ENCODE peak calls at places on chromosome 19, in eight cellular contexts. One of them, this sample, is unnamed.

GRCh38 chr19:44499559-44499958 is 763 bp downstream of the ZNF180 start:
- DNase-seq in NAMALWA: no peak
- DNase-seq in stimulated activated CD8-positive, alpha-beta memory T cell treated with anti-CD3 and anti-CD28 coated beads, Interleukin-4, amount 100 ng/mL, for 1 hour: no peak
- DNase-seq in non-pigmented ciliary epithelial cell: no peak
- DNase-seq in activated T-cell treated with anti-CD3 and anti-CD28 coated beads, Interleukin-2, amount 50 U/mL, for 4 hours: no peak
- DNase-seq in nephron progenitor cell: no peak
- DNase-seq in cardiac fibroblast: no peak
- DNase-seq in SHP77: no peak
- DNase-seq in this sample: no peak

GRCh38 chr19:48569814-48570213 is 17.8 kb downstream of the SULT2B1 start:
- DNase-seq in NAMALWA: no peak
- DNase-seq in stimulated activated CD8-positive, alpha-beta memory T cell treated with anti-CD3 and anti-CD28 coated beads, Interleukin-4, amount 100 ng/mL, for 1 hour: no peak
- DNase-seq in non-pigmented ciliary epithelial cell: no peak
- DNase-seq in activated T-cell treated with anti-CD3 and anti-CD28 coated beads, Interleukin-2, amount 50 U/mL, for 4 hours: no peak
- DNase-seq in nephron progenitor cell: no peak
- DNase-seq in cardiac fibroblast: peak; percentile 24
- DNase-seq in SHP77: no peak
- DNase-seq in this sample: peak; percentile 52

GRCh38 chr19:51043497-51043896 is 8.7 kb upstream of the KLK12 start:
- DNase-seq in NAMALWA: no peak
- DNase-seq in stimulated activated CD8-positive, alpha-beta memory T cell treated with anti-CD3 and anti-CD28 coated beads, Interleukin-4, amount 100 ng/mL, for 1 hour: no peak
- DNase-seq in non-pigmented ciliary epithelial cell: no peak
- DNase-seq in activated T-cell treated with anti-CD3 and anti-CD28 coated beads, Interleukin-2, amount 50 U/mL, for 4 hours: no peak
- DNase-seq in nephron progenitor cell: no peak
- DNase-seq in cardiac fibroblast: no peak
- DNase-seq in SHP77: no peak
- DNase-seq in this sample: no peak

GRCh38 chr19:13808856-13809255 is 13.6 kb downstream of the ZSWIM4 start:
- DNase-seq in NAMALWA: no peak
- DNase-seq in stimulated activated CD8-positive, alpha-beta memory T cell treated with anti-CD3 and anti-CD28 coated beads, Interleukin-4, amount 100 ng/mL, for 1 hour: no peak
- DNase-seq in non-pigmented ciliary epithelial cell: no peak
- DNase-seq in activated T-cell treated with anti-CD3 and anti-CD28 coated beads, Interleukin-2, amount 50 U/mL, for 4 hours: no peak
- DNase-seq in nephron progenitor cell: no peak
- DNase-seq in cardiac fibroblast: no peak
- DNase-seq in SHP77: no peak
- DNase-seq in this sample: no peak

GRCh38 chr19:51002542-51003311 is 1.3 kb upstream of the KLK8 start:
- DNase-seq in NAMALWA: peak; percentile 70
- DNase-seq in stimulated activated CD8-positive, alpha-beta memory T cell treated with anti-CD3 and anti-CD28 coated beads, Interleukin-4, amount 100 ng/mL, for 1 hour: no peak
- DNase-seq in non-pigmented ciliary epithelial cell: no peak
- DNase-seq in activated T-cell treated with anti-CD3 and anti-CD28 coated beads, Interleukin-2, amount 50 U/mL, for 4 hours: no peak
- DNase-seq in nephron progenitor cell: peak; percentile 68
- DNase-seq in cardiac fibroblast: peak; percentile 4
- DNase-seq in SHP77: no peak
- DNase-seq in this sample: peak; percentile 99

GRCh38 chr19:32345261-32346207 is at the start of gene ZNF507:
- DNase-seq in NAMALWA: peak; percentile 88
- DNase-seq in stimulated activated CD8-positive, alpha-beta memory T cell treated with anti-CD3 and anti-CD28 coated beads, Interleukin-4, amount 100 ng/mL, for 1 hour: peak; percentile 47
- DNase-seq in non-pigmented ciliary epithelial cell: no peak
- DNase-seq in activated T-cell treated with anti-CD3 and anti-CD28 coated beads, Interleukin-2, amount 50 U/mL, for 4 hours: peak; percentile 79
- DNase-seq in nephron progenitor cell: peak; percentile 89
- DNase-seq in cardiac fibroblast: peak; percentile 78
- DNase-seq in SHP77: peak; percentile 72
- DNase-seq in this sample: peak; percentile 91

GRCh38 chr19:50377051-50377441 is 789 bp downstream of the NR1H2 start:
- DNase-seq in NAMALWA: peak; percentile 88
- DNase-seq in stimulated activated CD8-positive, alpha-beta memory T cell treated with anti-CD3 and anti-CD28 coated beads, Interleukin-4, amount 100 ng/mL, for 1 hour: no peak
- DNase-seq in non-pigmented ciliary epithelial cell: no peak
- DNase-seq in activated T-cell treated with anti-CD3 and anti-CD28 coated beads, Interleukin-2, amount 50 U/mL, for 4 hours: peak; percentile 56
- DNase-seq in nephron progenitor cell: peak; percentile 66
- DNase-seq in cardiac fibroblast: no peak
- DNase-seq in SHP77: peak; percentile 40
- DNase-seq in this sample: peak; percentile 68

GRCh38 chr19:55699221-55699620 is 24.2 kb downstream of the EPN1 start:
- DNase-seq in NAMALWA: no peak
- DNase-seq in stimulated activated CD8-positive, alpha-beta memory T cell treated with anti-CD3 and anti-CD28 coated beads, Interleukin-4, amount 100 ng/mL, for 1 hour: no peak
- DNase-seq in non-pigmented ciliary epithelial cell: no peak
- DNase-seq in activated T-cell treated with anti-CD3 and anti-CD28 coated beads, Interleukin-2, amount 50 U/mL, for 4 hours: no peak
- DNase-seq in nephron progenitor cell: no peak
- DNase-seq in cardiac fibroblast: no peak
- DNase-seq in SHP77: no peak
- DNase-seq in this sample: no peak

GRCh38 chr19:7888826-7889217 is 512 bp downstream of the LRRC8E start:
- DNase-seq in NAMALWA: no peak
- DNase-seq in stimulated activated CD8-positive, alpha-beta memory T cell treated with anti-CD3 and anti-CD28 coated beads, Interleukin-4, amount 100 ng/mL, for 1 hour: no peak
- DNase-seq in non-pigmented ciliary epithelial cell: no peak
- DNase-seq in activated T-cell treated with anti-CD3 and anti-CD28 coated beads, Interleukin-2, amount 50 U/mL, for 4 hours: no peak
- DNase-seq in nephron progenitor cell: no peak
- DNase-seq in cardiac fibroblast: no peak
- DNase-seq in SHP77: no peak
- DNase-seq in this sample: no peak

GRCh38 chr19:49653466-49653806 is 11.4 kb downstream of the SCAF1 start:
- DNase-seq in NAMALWA: no peak
- DNase-seq in stimulated activated CD8-positive, alpha-beta memory T cell treated with anti-CD3 and anti-CD28 coated beads, Interleukin-4, amount 100 ng/mL, for 1 hour: no peak
- DNase-seq in non-pigmented ciliary epithelial cell: no peak
- DNase-seq in activated T-cell treated with anti-CD3 and anti-CD28 coated beads, Interleukin-2, amount 50 U/mL, for 4 hours: no peak
- DNase-seq in nephron progenitor cell: no peak
- DNase-seq in cardiac fibroblast: no peak
- DNase-seq in SHP77: no peak
- DNase-seq in this sample: no peak

GRCh38 chr19:44142014-44142523 is 715 bp downstream of the ZNF234 start:
- DNase-seq in NAMALWA: no peak
- DNase-seq in stimulated activated CD8-positive, alpha-beta memory T cell treated with anti-CD3 and anti-CD28 coated beads, Interleukin-4, amount 100 ng/mL, for 1 hour: no peak
- DNase-seq in non-pigmented ciliary epithelial cell: no peak
- DNase-seq in activated T-cell treated with anti-CD3 and anti-CD28 coated beads, Interleukin-2, amount 50 U/mL, for 4 hours: no peak
- DNase-seq in nephron progenitor cell: peak; percentile 18
- DNase-seq in cardiac fibroblast: peak; percentile 47
- DNase-seq in SHP77: no peak
- DNase-seq in this sample: no peak

GRCh38 chr19:4889034-4889825 is 13.5 kb downstream of the ARRDC5 start:
- DNase-seq in NAMALWA: no peak
- DNase-seq in stimulated activated CD8-positive, alpha-beta memory T cell treated with anti-CD3 and anti-CD28 coated beads, Interleukin-4, amount 100 ng/mL, for 1 hour: no peak
- DNase-seq in non-pigmented ciliary epithelial cell: no peak
- DNase-seq in activated T-cell treated with anti-CD3 and anti-CD28 coated beads, Interleukin-2, amount 50 U/mL, for 4 hours: no peak
- DNase-seq in nephron progenitor cell: no peak
- DNase-seq in cardiac fibroblast: peak; percentile 31
- DNase-seq in SHP77: no peak
- DNase-seq in this sample: no peak

GRCh38 chr19:5605362-5605761 is 17.2 kb downstream of the SAFB2 start:
- DNase-seq in NAMALWA: no peak
- DNase-seq in stimulated activated CD8-positive, alpha-beta memory T cell treated with anti-CD3 and anti-CD28 coated beads, Interleukin-4, amount 100 ng/mL, for 1 hour: no peak
- DNase-seq in non-pigmented ciliary epithelial cell: no peak
- DNase-seq in activated T-cell treated with anti-CD3 and anti-CD28 coated beads, Interleukin-2, amount 50 U/mL, for 4 hours: no peak
- DNase-seq in nephron progenitor cell: no peak
- DNase-seq in cardiac fibroblast: no peak
- DNase-seq in SHP77: no peak
- DNase-seq in this sample: no peak

GRCh38 chr19:33171916-33172359 is 22.2 kb upstream of the LRP3 start:
- DNase-seq in NAMALWA: no peak
- DNase-seq in stimulated activated CD8-positive, alpha-beta memory T cell treated with anti-CD3 and anti-CD28 coated beads, Interleukin-4, amount 100 ng/mL, for 1 hour: no peak
- DNase-seq in non-pigmented ciliary epithelial cell: no peak
- DNase-seq in activated T-cell treated with anti-CD3 and anti-CD28 coated beads, Interleukin-2, amount 50 U/mL, for 4 hours: no peak
- DNase-seq in nephron progenitor cell: no peak
- DNase-seq in cardiac fibroblast: no peak
- DNase-seq in SHP77: no peak
- DNase-seq in this sample: no peak

GRCh38 chr19:54178581-54179261 is 5.8 kb upstream of the TMC4 start:
- DNase-seq in NAMALWA: peak; percentile 67
- DNase-seq in stimulated activated CD8-positive, alpha-beta memory T cell treated with anti-CD3 and anti-CD28 coated beads, Interleukin-4, amount 100 ng/mL, for 1 hour: no peak
- DNase-seq in non-pigmented ciliary epithelial cell: no peak
- DNase-seq in activated T-cell treated with anti-CD3 and anti-CD28 coated beads, Interleukin-2, amount 50 U/mL, for 4 hours: no peak
- DNase-seq in nephron progenitor cell: peak; percentile 62
- DNase-seq in cardiac fibroblast: no peak
- DNase-seq in SHP77: no peak
- DNase-seq in this sample: peak; percentile 73

GRCh38 chr19:56622374-56622773 is 20.6 kb upstream of the SMIM17 start:
- DNase-seq in NAMALWA: no peak
- DNase-seq in stimulated activated CD8-positive, alpha-beta memory T cell treated with anti-CD3 and anti-CD28 coated beads, Interleukin-4, amount 100 ng/mL, for 1 hour: no peak
- DNase-seq in non-pigmented ciliary epithelial cell: no peak
- DNase-seq in activated T-cell treated with anti-CD3 and anti-CD28 coated beads, Interleukin-2, amount 50 U/mL, for 4 hours: no peak
- DNase-seq in nephron progenitor cell: no peak
- DNase-seq in cardiac fibroblast: no peak
- DNase-seq in SHP77: no peak
- DNase-seq in this sample: no peak

GRCh38 chr19:19185853-19186728 is 5.9 kb downstream of the BORCS8 start:
- DNase-seq in NAMALWA: peak; percentile 81
- DNase-seq in stimulated activated CD8-positive, alpha-beta memory T cell treated with anti-CD3 and anti-CD28 coated beads, Interleukin-4, amount 100 ng/mL, for 1 hour: no peak
- DNase-seq in non-pigmented ciliary epithelial cell: no peak
- DNase-seq in activated T-cell treated with anti-CD3 and anti-CD28 coated beads, Interleukin-2, amount 50 U/mL, for 4 hours: peak; percentile 57
- DNase-seq in nephron progenitor cell: peak; percentile 59
- DNase-seq in cardiac fibroblast: peak; percentile 51
- DNase-seq in SHP77: peak; percentile 47
- DNase-seq in this sample: peak; percentile 86

GRCh38 chr19:4266253-4267000 is 12.6 kb upstream of the SHD start:
- DNase-seq in NAMALWA: no peak
- DNase-seq in stimulated activated CD8-positive, alpha-beta memory T cell treated with anti-CD3 and anti-CD28 coated beads, Interleukin-4, amount 100 ng/mL, for 1 hour: no peak
- DNase-seq in non-pigmented ciliary epithelial cell: no peak
- DNase-seq in activated T-cell treated with anti-CD3 and anti-CD28 coated beads, Interleukin-2, amount 50 U/mL, for 4 hours: no peak
- DNase-seq in nephron progenitor cell: no peak
- DNase-seq in cardiac fibroblast: no peak
- DNase-seq in SHP77: no peak
- DNase-seq in this sample: no peak

GRCh38 chr19:38559428-38560401 is 58.0 kb downstream of the MAP4K1 start:
- DNase-seq in NAMALWA: peak; percentile 33
- DNase-seq in stimulated activated CD8-positive, alpha-beta memory T cell treated with anti-CD3 and anti-CD28 coated beads, Interleukin-4, amount 100 ng/mL, for 1 hour: no peak
- DNase-seq in non-pigmented ciliary epithelial cell: peak; percentile 13
- DNase-seq in activated T-cell treated with anti-CD3 and anti-CD28 coated beads, Interleukin-2, amount 50 U/mL, for 4 hours: no peak
- DNase-seq in nephron progenitor cell: no peak
- DNase-seq in cardiac fibroblast: no peak
- DNase-seq in SHP77: no peak
- DNase-seq in this sample: no peak

GRCh38 chr19:2503521-2504109 is 27.7 kb downstream of the GADD45B start:
- DNase-seq in NAMALWA: no peak
- DNase-seq in stimulated activated CD8-positive, alpha-beta memory T cell treated with anti-CD3 and anti-CD28 coated beads, Interleukin-4, amount 100 ng/mL, for 1 hour: peak; percentile 33
- DNase-seq in non-pigmented ciliary epithelial cell: no peak
- DNase-seq in activated T-cell treated with anti-CD3 and anti-CD28 coated beads, Interleukin-2, amount 50 U/mL, for 4 hours: peak; percentile 73
- DNase-seq in nephron progenitor cell: no peak
- DNase-seq in cardiac fibroblast: peak; percentile 61
- DNase-seq in SHP77: no peak
- DNase-seq in this sample: no peak

GRCh38 chr19:31340059-31341025 is 8.9 kb downstream of the TSHZ3 start:
- DNase-seq in NAMALWA: no peak
- DNase-seq in stimulated activated CD8-positive, alpha-beta memory T cell treated with anti-CD3 and anti-CD28 coated beads, Interleukin-4, amount 100 ng/mL, for 1 hour: no peak
- DNase-seq in non-pigmented ciliary epithelial cell: no peak
- DNase-seq in activated T-cell treated with anti-CD3 and anti-CD28 coated beads, Interleukin-2, amount 50 U/mL, for 4 hours: no peak
- DNase-seq in nephron progenitor cell: no peak
- DNase-seq in cardiac fibroblast: peak; percentile 56
- DNase-seq in SHP77: no peak
- DNase-seq in this sample: no peak

GRCh38 chr19:3062165-3063105 is at the start of gene TLE5:
- DNase-seq in NAMALWA: peak; percentile 63
- DNase-seq in stimulated activated CD8-positive, alpha-beta memory T cell treated with anti-CD3 and anti-CD28 coated beads, Interleukin-4, amount 100 ng/mL, for 1 hour: no peak
- DNase-seq in non-pigmented ciliary epithelial cell: no peak
- DNase-seq in activated T-cell treated with anti-CD3 and anti-CD28 coated beads, Interleukin-2, amount 50 U/mL, for 4 hours: peak; percentile 61
- DNase-seq in nephron progenitor cell: peak; percentile 68
- DNase-seq in cardiac fibroblast: peak; percentile 62
- DNase-seq in SHP77: no peak
- DNase-seq in this sample: no peak

GRCh38 chr19:50974702-50975555 is 5.5 kb upstream of the KLK6 start:
- DNase-seq in NAMALWA: no peak
- DNase-seq in stimulated activated CD8-positive, alpha-beta memory T cell treated with anti-CD3 and anti-CD28 coated beads, Interleukin-4, amount 100 ng/mL, for 1 hour: no peak
- DNase-seq in non-pigmented ciliary epithelial cell: no peak
- DNase-seq in activated T-cell treated with anti-CD3 and anti-CD28 coated beads, Interleukin-2, amount 50 U/mL, for 4 hours: no peak
- DNase-seq in nephron progenitor cell: no peak
- DNase-seq in cardiac fibroblast: no peak
- DNase-seq in SHP77: no peak
- DNase-seq in this sample: no peak

GRCh38 chr19:10497371-10497770 is 5.8 kb downstream of the KEAP1 start:
- DNase-seq in NAMALWA: no peak
- DNase-seq in stimulated activated CD8-positive, alpha-beta memory T cell treated with anti-CD3 and anti-CD28 coated beads, Interleukin-4, amount 100 ng/mL, for 1 hour: no peak
- DNase-seq in non-pigmented ciliary epithelial cell: no peak
- DNase-seq in activated T-cell treated with anti-CD3 and anti-CD28 coated beads, Interleukin-2, amount 50 U/mL, for 4 hours: no peak
- DNase-seq in nephron progenitor cell: no peak
- DNase-seq in cardiac fibroblast: no peak
- DNase-seq in SHP77: no peak
- DNase-seq in this sample: no peak

GRCh38 chr19:17855333-17856152 is 4.2 kb upstream of the RPL18A start:
- DNase-seq in NAMALWA: peak; percentile 85
- DNase-seq in stimulated activated CD8-positive, alpha-beta memory T cell treated with anti-CD3 and anti-CD28 coated beads, Interleukin-4, amount 100 ng/mL, for 1 hour: peak; percentile 91
- DNase-seq in non-pigmented ciliary epithelial cell: no peak
- DNase-seq in activated T-cell treated with anti-CD3 and anti-CD28 coated beads, Interleukin-2, amount 50 U/mL, for 4 hours: peak; percentile 94
- DNase-seq in nephron progenitor cell: peak; percentile 97
- DNase-seq in cardiac fibroblast: peak; percentile 76
- DNase-seq in SHP77: peak; percentile 41
- DNase-seq in this sample: peak; percentile 94

GRCh38 chr19:39971380-39971841 is 446 bp downstream of the PSMC4 start:
- DNase-seq in NAMALWA: peak; percentile 31
- DNase-seq in stimulated activated CD8-positive, alpha-beta memory T cell treated with anti-CD3 and anti-CD28 coated beads, Interleukin-4, amount 100 ng/mL, for 1 hour: no peak
- DNase-seq in non-pigmented ciliary epithelial cell: no peak
- DNase-seq in activated T-cell treated with anti-CD3 and anti-CD28 coated beads, Interleukin-2, amount 50 U/mL, for 4 hours: no peak
- DNase-seq in nephron progenitor cell: peak; percentile 56
- DNase-seq in cardiac fibroblast: no peak
- DNase-seq in SHP77: no peak
- DNase-seq in this sample: no peak

GRCh38 chr19:955803-956746 is 28.1 kb upstream of the WDR18 start:
- DNase-seq in NAMALWA: no peak
- DNase-seq in stimulated activated CD8-positive, alpha-beta memory T cell treated with anti-CD3 and anti-CD28 coated beads, Interleukin-4, amount 100 ng/mL, for 1 hour: no peak
- DNase-seq in non-pigmented ciliary epithelial cell: no peak
- DNase-seq in activated T-cell treated with anti-CD3 and anti-CD28 coated beads, Interleukin-2, amount 50 U/mL, for 4 hours: no peak
- DNase-seq in nephron progenitor cell: peak; percentile 86
- DNase-seq in cardiac fibroblast: no peak
- DNase-seq in SHP77: no peak
- DNase-seq in this sample: peak; percentile 97

GRCh38 chr19:16078311-16078758 is 2.0 kb downstream of the TPM4 start:
- DNase-seq in NAMALWA: peak; percentile 58
- DNase-seq in stimulated activated CD8-positive, alpha-beta memory T cell treated with anti-CD3 and anti-CD28 coated beads, Interleukin-4, amount 100 ng/mL, for 1 hour: no peak
- DNase-seq in non-pigmented ciliary epithelial cell: no peak
- DNase-seq in activated T-cell treated with anti-CD3 and anti-CD28 coated beads, Interleukin-2, amount 50 U/mL, for 4 hours: no peak
- DNase-seq in nephron progenitor cell: no peak
- DNase-seq in cardiac fibroblast: no peak
- DNase-seq in SHP77: no peak
- DNase-seq in this sample: peak; percentile 76

GRCh38 chr19:46489445-46490272 is 6.0 kb downstream of the PNMA8B start:
- DNase-seq in NAMALWA: no peak
- DNase-seq in stimulated activated CD8-positive, alpha-beta memory T cell treated with anti-CD3 and anti-CD28 coated beads, Interleukin-4, amount 100 ng/mL, for 1 hour: no peak
- DNase-seq in non-pigmented ciliary epithelial cell: no peak
- DNase-seq in activated T-cell treated with anti-CD3 and anti-CD28 coated beads, Interleukin-2, amount 50 U/mL, for 4 hours: no peak
- DNase-seq in nephron progenitor cell: peak; percentile 65
- DNase-seq in cardiac fibroblast: peak; percentile 71
- DNase-seq in SHP77: no peak
- DNase-seq in this sample: peak; percentile 71

GRCh38 chr19:45780448-45781281 is 1.6 kb downstream of the DMPK start:
- DNase-seq in NAMALWA: no peak
- DNase-seq in stimulated activated CD8-positive, alpha-beta memory T cell treated with anti-CD3 and anti-CD28 coated beads, Interleukin-4, amount 100 ng/mL, for 1 hour: no peak
- DNase-seq in non-pigmented ciliary epithelial cell: no peak
- DNase-seq in activated T-cell treated with anti-CD3 and anti-CD28 coated beads, Interleukin-2, amount 50 U/mL, for 4 hours: no peak
- DNase-seq in nephron progenitor cell: no peak
- DNase-seq in cardiac fibroblast: no peak
- DNase-seq in SHP77: no peak
- DNase-seq in this sample: peak; percentile 21

GRCh38 chr19:40960780-40961179 is 30.3 kb upstream of the CYP2B6 start:
- DNase-seq in NAMALWA: no peak
- DNase-seq in stimulated activated CD8-positive, alpha-beta memory T cell treated with anti-CD3 and anti-CD28 coated beads, Interleukin-4, amount 100 ng/mL, for 1 hour: no peak
- DNase-seq in non-pigmented ciliary epithelial cell: no peak
- DNase-seq in activated T-cell treated with anti-CD3 and anti-CD28 coated beads, Interleukin-2, amount 50 U/mL, for 4 hours: no peak
- DNase-seq in nephron progenitor cell: no peak
- DNase-seq in cardiac fibroblast: no peak
- DNase-seq in SHP77: no peak
- DNase-seq in this sample: no peak

GRCh38 chr19:7159105-7159933 is 89.8 kb downstream of the ZNF557 start:
- DNase-seq in NAMALWA: no peak
- DNase-seq in stimulated activated CD8-positive, alpha-beta memory T cell treated with anti-CD3 and anti-CD28 coated beads, Interleukin-4, amount 100 ng/mL, for 1 hour: no peak
- DNase-seq in non-pigmented ciliary epithelial cell: peak; percentile 36
- DNase-seq in activated T-cell treated with anti-CD3 and anti-CD28 coated beads, Interleukin-2, amount 50 U/mL, for 4 hours: no peak
- DNase-seq in nephron progenitor cell: no peak
- DNase-seq in cardiac fibroblast: peak; percentile 89
- DNase-seq in SHP77: peak; percentile 84
- DNase-seq in this sample: no peak